ENCODE peak calls at places on chromosome 5, in five cellular contexts. E is HepG2, L is IMR-90, P is NT2/D1, Q is A549. U is an unnamed sample. For H3K9me3 and H3K4me1, the result is how much of the 10 kb centered on the place peaks cover.

GRCh38 chr5:407801-408268 is 35.1 kb upstream of the EXOC3 start:
- DNase-seq in P (no peak), L (no peak), Q (no peak), E (no peak), U (no peak)

GRCh38 chr5:157265714-157266285 is at the start of gene CYFIP2:
- DNase-seq in P (no peak), E (no peak), Q (peak), L (peak), U (peak)

GRCh38 chr5:8839361-8840055 is 706.4 kb downstream of the SEMA5A start:
- DNase-seq in P (no peak), L (no peak), Q (no peak), E (no peak), U (no peak)

GRCh38 chr5:67240846-67241245 is 44.2 kb upstream of the CD180 start:
- DNase-seq in P (no peak), Q (no peak), E (no peak), L (no peak), U (no peak)

GRCh38 chr5:135442387-135443256 is 4.5 kb downstream of the DCANP1 start:
- DNase-seq in Q (no peak), L (no peak), E (no peak), P (no peak), U (no peak)

GRCh38 chr5:157463621-157464407 is 3.8 kb downstream of the NIPAL4 start:
- DNase-seq in E (no peak), Q (no peak), L (peak), P (no peak), U (no peak)

GRCh38 chr5:7169240-7169878 is 226.6 kb upstream of the ADCY2 start:
- DNase-seq in P (no peak), E (no peak), L (no peak), Q (no peak), U (no peak)

GRCh38 chr5:31833005-31833404 is 194.1 kb downstream of the PDZD2 start:
- DNase-seq in L (no peak), P (no peak), Q (no peak), E (no peak), U (no peak)

GRCh38 chr5:173302546-173303155 is 25.6 kb downstream of the STC2 start:
- DNase-seq in Q (peak), P (no peak), L (peak), E (peak), U (no peak)

GRCh38 chr5:96037128-96037527 is 75.5 kb upstream of the ELL2 start:
- DNase-seq in E (peak), P (no peak), Q (no peak), L (peak), U (no peak)

GRCh38 chr5:43193952-43194321 is 1.9 kb downstream of the NIM1K start:
- DNase-seq in E (no peak), L (no peak), Q (no peak), P (no peak), U (no peak)

GRCh38 chr5:77083088-77083487 is 4.0 kb downstream of the ZBED3 start:
- DNase-seq in P (no peak), Q (no peak), E (no peak), L (no peak), U (no peak)

GRCh38 chr5:57698785-57699184 is 216.2 kb upstream of the ACTBL2 start:
- DNase-seq in Q (peak), L (no peak), P (peak), E (peak), U (no peak)

GRCh38 chr5:17878541-17878940 is 244.3 kb downstream of the TAF11L14 start:
- DNase-seq in Q (no peak), L (no peak), E (no peak), P (no peak), U (no peak)

GRCh38 chr5:154793599-154794524 is 38.7 kb downstream of the LARP1 start:
- DNase-seq in Q (no peak), L (peak), P (no peak), E (no peak), U (no peak)

GRCh38 chr5:138874771-138875628 is at the start of gene LRRTM2:
- DNase-seq in L (peak), E (no peak), Q (no peak), P (no peak), U (no peak)

GRCh38 chr5:155575861-155576260 is 562.3 kb downstream of the KIF4B start:
- DNase-seq in P (no peak), Q (no peak), E (no peak), L (no peak), U (no peak)

GRCh38 chr5:34660444-34660843 is 4.3 kb downstream of the RAI14 start:
- DNase-seq in P (no peak), Q (no peak), E (no peak), L (peak), U (no peak)

GRCh38 chr5:150153957-150154617 is 1.6 kb downstream of the PDGFRB start:
- DNase-seq in P (no peak), Q (no peak), E (peak), L (peak), U (no peak)

GRCh38 chr5:63822633-63823032 is 139.6 kb downstream of the HTR1A start:
- DNase-seq in E (no peak), L (no peak), Q (no peak), P (no peak), U (no peak)

GRCh38 chr5:141403387-141403786 is 809 bp downstream of the PCDHGA9 start:
- DNase-seq in Q (no peak), L (no peak), E (no peak), P (no peak), U (no peak)

GRCh38 chr5:141399555-141400258 is 2.0 kb downstream of the PCDHGB5 start:
- DNase-seq in L (no peak), Q (no peak), E (no peak), P (no peak), U (no peak)

GRCh38 chr5:141398608-141399007 is 861 bp downstream of the PCDHGB5 start:
- DNase-seq in L (no peak), Q (no peak), P (no peak), E (no peak), U (no peak)

DNA sequence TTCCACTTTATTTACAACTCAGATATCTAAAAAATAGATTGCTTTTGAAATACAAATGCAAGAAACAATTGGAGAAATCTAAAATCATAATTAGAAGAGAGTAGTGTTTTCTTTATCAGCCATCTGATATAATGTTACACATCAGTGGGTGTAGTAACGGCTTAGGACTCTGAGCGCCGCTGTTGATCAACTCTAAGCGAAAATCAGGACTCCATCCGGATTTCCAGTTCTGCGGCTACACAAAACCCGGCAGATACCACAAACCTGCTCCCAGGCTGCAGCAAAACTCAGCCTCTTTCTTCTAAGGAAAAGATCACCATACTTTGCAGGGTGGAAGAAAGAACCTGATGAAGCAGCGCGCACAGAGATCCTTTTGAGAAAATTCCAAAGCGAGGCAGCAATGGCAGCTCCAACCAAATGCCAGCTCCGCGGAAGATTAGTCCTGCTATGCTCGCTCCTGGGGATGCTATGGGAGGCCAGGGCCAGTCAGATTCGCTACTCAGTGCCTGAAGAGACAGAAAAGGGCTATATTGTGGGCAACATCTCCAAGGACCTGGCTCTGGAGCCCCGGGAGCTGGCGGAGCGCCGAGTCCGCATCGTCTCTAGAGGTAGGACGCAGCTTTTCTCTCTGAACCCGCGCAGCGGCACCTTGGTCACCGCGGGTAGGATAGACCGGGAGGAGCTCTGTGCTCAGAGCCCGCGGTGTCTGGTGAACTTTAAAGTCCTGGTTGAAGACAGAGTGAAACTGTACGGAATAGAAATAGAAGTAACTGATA is at the start of gene PCDHGA9:
- DNase-seq in P (no peak), L (peak), Q (no peak), E (no peak), U (peak)
- H3K9me3 ChIP-seq in P (under half), L (half or more), Q (half or more), E (under half), U (under half)

GRCh38 chr5:143129203-143129602 is 274.3 kb downstream of the NR3C1 start:
- DNase-seq in Q (no peak), E (no peak), P (no peak), L (no peak), U (no peak)
- H3K4me1 ChIP-seq in Q (under half), E (under half), P (under half), L (under half), U (under half)

DNA sequence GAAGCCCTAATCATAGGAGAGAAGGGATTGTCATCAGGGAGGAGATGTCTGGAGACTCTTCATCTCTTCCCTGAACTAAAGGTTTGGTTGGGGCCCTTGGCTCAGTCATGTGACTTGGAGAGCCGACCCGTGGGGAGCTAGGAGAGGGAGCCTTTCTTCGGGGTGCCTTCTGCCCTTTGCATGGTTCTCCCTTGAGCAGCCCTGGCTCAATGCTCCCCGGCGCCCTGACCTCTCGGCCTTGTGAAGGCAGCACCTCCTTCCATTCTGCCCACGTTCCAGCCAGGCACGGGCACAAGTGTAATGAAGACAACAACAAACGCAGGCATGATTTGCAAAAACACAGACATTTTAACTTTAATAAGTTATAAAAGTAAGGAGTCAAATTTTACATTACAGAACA is 50.4 kb downstream of the ZNF354C start:
- DNase-seq in Q (no peak), L (no peak), E (no peak), P (no peak), U (no peak)
- H3K9me3 ChIP-seq in Q (under half), L (under half), E (under half), P (under half), U (under half)

DNA sequence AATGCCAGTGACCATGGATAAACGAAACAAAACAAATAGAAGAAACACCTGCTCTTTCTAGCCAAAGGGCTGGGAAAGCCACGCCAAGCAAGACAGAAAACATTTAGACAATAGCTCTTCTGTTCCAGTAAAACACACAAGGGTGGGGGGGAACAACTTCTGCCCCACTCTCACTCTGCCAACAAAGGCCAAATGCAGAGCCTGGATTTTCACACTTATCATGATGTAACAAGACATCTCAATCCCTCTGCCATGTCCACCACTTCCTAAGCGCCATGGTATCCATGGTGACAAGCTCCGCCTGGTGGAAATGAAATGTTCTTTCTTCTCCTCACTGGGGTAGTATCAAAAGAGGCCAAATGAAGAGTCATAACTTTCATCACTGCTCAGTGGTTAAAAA is 60.6 kb downstream of the DRD1 start:
- DNase-seq in Q (no peak), E (no peak), L (no peak), P (no peak), U (no peak)
- H3K4me1 ChIP-seq in Q (half or more), E (under half), L (under half), P (under half), U (under half)

GRCh38 chr5:141373673-141374317 is at the start of gene PCDHGA6:
- DNase-seq in P (no peak), L (peak), Q (no peak), E (no peak), U (no peak)
- H3K9me3 ChIP-seq in P (under half), L (half or more), Q (half or more), E (half or more), U (under half)

GRCh38 chr5:148981353-148981752 is 81.5 kb downstream of the SH3TC2 start:
- DNase-seq in Q (no peak), E (no peak), L (no peak), P (no peak), U (no peak)
- H3K4me1 ChIP-seq in Q (under half), E (under half), L (under half), P (under half), U (under half)

GRCh38 chr5:158570502-158570901 is 529.2 kb downstream of the EBF1 start:
- DNase-seq in P (no peak), E (no peak), Q (no peak), L (no peak), U (no peak)

GRCh38 chr5:158569534-158569933 is 530.2 kb downstream of the EBF1 start:
- DNase-seq in P (peak), Q (no peak), E (no peak), L (no peak), U (no peak)

GRCh38 chr5:158573829-158574228 is 525.9 kb downstream of the EBF1 start:
- DNase-seq in Q (no peak), L (no peak), E (no peak), P (no peak), U (no peak)
- H3K9me3 ChIP-seq in Q (under half), L (under half), E (under half), P (under half), U (under half)

GRCh38 chr5:102700126-102700851 is 54.8 kb upstream of the PAM start:
- DNase-seq in P (no peak), Q (no peak), E (no peak), L (no peak), U (no peak)

GRCh38 chr5:102700916-102701315 is 54.2 kb upstream of the PAM start:
- DNase-seq in Q (no peak), E (no peak), L (no peak), P (no peak), U (no peak)

DNA sequence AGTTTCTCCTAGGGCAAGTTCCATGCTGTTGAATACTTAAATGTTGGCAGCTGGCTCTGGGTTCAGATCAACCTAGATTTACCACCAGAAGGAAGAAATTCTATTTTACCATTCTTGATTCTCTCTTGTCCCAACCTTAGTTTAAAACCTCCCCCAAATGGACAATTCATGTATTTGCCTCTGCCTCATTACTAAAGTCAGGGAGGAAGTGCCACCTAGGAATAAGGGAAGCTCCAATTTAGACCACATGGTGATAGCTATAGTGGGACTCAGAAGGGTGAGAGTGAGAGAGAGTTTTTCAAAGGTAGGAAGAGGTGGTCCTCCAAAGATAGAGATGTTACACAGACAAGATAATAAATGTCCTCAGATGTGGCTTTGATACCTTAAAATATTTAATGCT is 53.4 kb upstream of the PAM start:
- DNase-seq in P (no peak), L (no peak), Q (no peak), E (no peak), U (peak)
- H3K4me1 ChIP-seq in P (under half), L (under half), Q (under half), E (under half), U (under half)

U was measured in HAP-1.